ENCODE peak calls at places on chromosomes 2 and 18, in nine cellular contexts. F is naive thymus-derived CD4-positive, alpha-beta T cell; V is foreskin fibroblast; P is WTC11; W is NCI-H2029 treated with DMSO at 0.1 percent for 48 hours; G is GM04503; R is Calu3; O is activated T-cell treated with anti-CD3 and anti-CD28 coated beads, Interleukin-2, amount 50 U/mL, for 72 hours; U is PC-3. Z is an unnamed sample.

GRCh38 chr18:58682429-58683069 is 11.3 kb downstream of the MALT1 start:
- DNase-seq in F (no peak), V (peak), P (no peak), W (peak), G (peak), R (peak), O (no peak), U (peak), Z (no peak)

GRCh38 chr2:237154050-237154638 is 68.5 kb downstream of the COPS8 start:
- DNase-seq in F (peak), V (peak), P (peak), W (peak), G (no peak), R (peak), O (peak), U (peak), Z (peak)

GRCh38 chr2:121860033-121860810 is 104.8 kb downstream of the TSN start:
- DNase-seq in F (no peak), V (peak), P (no peak), W (no peak), G (peak), R (no peak), O (no peak), U (peak), Z (no peak)

GRCh38 chr2:157480182-157480961 is 36.5 kb upstream of the CYTIP start:
- DNase-seq in F (no peak), V (peak), P (no peak), W (no peak), G (peak), R (no peak), O (peak), U (no peak), Z (no peak)

GRCh38 chr2:151760139-151760650 is 25.9 kb upstream of the NEB start:
- DNase-seq in F (no peak), V (no peak), P (no peak), W (no peak), G (no peak), R (no peak), O (no peak), U (no peak), Z (peak)

GRCh38 chr18:49851624-49852023 is 38.3 kb upstream of the ACAA2 start:
- DNase-seq in F (no peak), V (no peak), P (no peak), W (no peak), G (no peak), R (no peak), O (no peak), U (peak), Z (peak)

GRCh38 chr2:166092889-166093288 is 34.9 kb downstream of the SCN1A start:
- DNase-seq in F (no peak), V (peak), P (no peak), W (no peak), G (peak), R (no peak), O (no peak), U (no peak), Z (no peak)

GRCh38 chr2:42200534-42201227 is 31.5 kb downstream of the EML4 start:
- DNase-seq in F (no peak), V (no peak), P (no peak), W (no peak), G (peak), R (no peak), O (no peak), U (no peak), Z (no peak)

GRCh38 chr2:230996661-230997060 is 740 bp downstream of the SPATA3 start:
- DNase-seq in F (no peak), V (no peak), P (no peak), W (no peak), G (no peak), R (no peak), O (no peak), U (no peak), Z (no peak)

GRCh38 chr2:179410552-179411356 is 146.1 kb upstream of the SESTD1 start:
- DNase-seq in F (no peak), V (peak), P (peak), W (peak), G (peak), R (peak), O (peak), U (peak), Z (peak)

GRCh38 chr2:86414996-86415395 is 26.2 kb upstream of the KDM3A start:
- DNase-seq in F (no peak), V (no peak), P (no peak), W (no peak), G (no peak), R (no peak), O (no peak), U (no peak), Z (peak)

GRCh38 chr2:20796374-20796791 is 26.5 kb downstream of the LDAH start:
- DNase-seq in F (no peak), V (peak), P (no peak), W (no peak), G (no peak), R (no peak), O (no peak), U (no peak), Z (no peak)

GRCh38 chr2:172571245-172571644 is 15.4 kb downstream of the PDK1 start:
- DNase-seq in F (no peak), V (no peak), P (no peak), W (no peak), G (no peak), R (no peak), O (no peak), U (no peak), Z (peak)

GRCh38 chr18:35756506-35757117 is 175.1 kb downstream of the GALNT1 start:
- DNase-seq in F (peak), V (peak), P (peak), W (peak), G (no peak), R (peak), O (peak), U (peak), Z (peak)

GRCh38 chr2:67666386-67667053 is 269.4 kb downstream of the ETAA1 start:
- DNase-seq in F (no peak), V (no peak), P (no peak), W (no peak), G (no peak), R (no peak), O (no peak), U (no peak), Z (no peak)